ENCODE peak calls at places on chromosomes 6 and 20, in four cellular contexts. One of them, this sample, is unnamed.

GRCh38 chr20:51419236-51419635 is 123.3 kb downstream of the NFATC2 start:
- DNase-seq in tibial nerve: no peak
- DNase-seq in fibroblast of lung: no peak
- DNase-seq in psoas muscle: no peak
- DNase-seq in this sample: no peak

GRCh38 chr20:1185316-1185741 is 548 bp upstream of the TMEM74B start:
- DNase-seq in psoas muscle: no peak
- DNase-seq in fibroblast of lung: no peak
- DNase-seq in tibial nerve: no peak
- DNase-seq in this sample: no peak

GRCh38 chr20:16761305-16761829 is 13.2 kb downstream of the OTOR start:
- DNase-seq in psoas muscle: no peak
- DNase-seq in tibial nerve: no peak
- DNase-seq in fibroblast of lung: peak
- DNase-seq in this sample: peak

GRCh38 chr20:57118107-57118769 is 148.2 kb downstream of the BMP7 start:
- DNase-seq in fibroblast of lung: no peak
- DNase-seq in psoas muscle: no peak
- DNase-seq in tibial nerve: no peak
- DNase-seq in this sample: no peak

GRCh38 chr6:139409026-139409425 is 34.6 kb upstream of the CITED2 start:
- DNase-seq in fibroblast of lung: peak
- DNase-seq in tibial nerve: no peak
- DNase-seq in psoas muscle: no peak
- DNase-seq in this sample: no peak

GRCh38 chr6:96015321-96015790 is 418 bp upstream of the FUT9 start:
- DNase-seq in psoas muscle: peak
- DNase-seq in tibial nerve: no peak
- DNase-seq in fibroblast of lung: peak
- DNase-seq in this sample: peak

GRCh38 chr20:25220021-25220730 is 24.7 kb downstream of the ENTPD6 start:
- DNase-seq in fibroblast of lung: no peak
- DNase-seq in psoas muscle: no peak
- DNase-seq in tibial nerve: no peak
- DNase-seq in this sample: no peak

GRCh38 chr20:20362774-20363435 is 5.0 kb upstream of the INSM1 start:
- DNase-seq in fibroblast of lung: no peak
- DNase-seq in psoas muscle: no peak
- DNase-seq in tibial nerve: no peak
- DNase-seq in this sample: peak

GRCh38 chr20:47117325-47117724 is 222.7 kb downstream of the EYA2 start:
- DNase-seq in tibial nerve: no peak
- DNase-seq in fibroblast of lung: no peak
- DNase-seq in psoas muscle: peak
- DNase-seq in this sample: no peak

GRCh38 chr20:47120346-47120745 is 225.7 kb downstream of the EYA2 start:
- DNase-seq in fibroblast of lung: no peak
- DNase-seq in tibial nerve: no peak
- DNase-seq in psoas muscle: no peak
- DNase-seq in this sample: no peak

GRCh38 chr20:47118201-47118600 is 223.6 kb downstream of the EYA2 start:
- DNase-seq in psoas muscle: no peak
- DNase-seq in tibial nerve: no peak
- DNase-seq in fibroblast of lung: peak
- DNase-seq in this sample: no peak

GRCh38 chr20:47117789-47118188 is 223.1 kb downstream of the EYA2 start:
- DNase-seq in tibial nerve: no peak
- DNase-seq in fibroblast of lung: peak
- DNase-seq in psoas muscle: no peak
- DNase-seq in this sample: no peak

DNA sequence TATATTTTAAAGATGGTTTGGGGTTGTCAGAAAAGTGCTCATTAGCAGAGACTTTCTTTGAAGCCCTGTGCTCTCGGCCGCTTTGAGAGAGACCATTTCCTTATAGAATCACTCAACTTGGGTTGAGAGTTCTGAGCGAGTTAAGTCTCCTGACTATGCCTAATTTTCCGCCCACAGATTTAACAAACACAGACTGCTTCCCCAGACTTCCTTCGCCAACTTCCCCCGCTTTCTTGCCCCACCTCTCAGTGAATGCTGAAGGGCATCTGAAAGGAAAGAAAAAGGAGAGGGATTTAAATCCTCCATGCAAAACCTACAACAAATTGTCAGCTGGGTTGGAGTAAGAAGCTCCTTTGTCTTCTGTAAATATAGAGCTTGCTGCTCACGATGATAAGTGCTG is 224.0 kb downstream of the EYA2 start:
- DNase-seq in fibroblast of lung: no peak
- DNase-seq in tibial nerve: no peak
- DNase-seq in psoas muscle: no peak
- DNase-seq in this sample: no peak
- H3K27ac ChIP-seq in fibroblast of lung: no peak
- H3K27ac ChIP-seq in tibial nerve: peak
- H3K27ac ChIP-seq in psoas muscle: peak
- H3K27ac ChIP-seq in this sample: no peak

GRCh38 chr6:14713008-14713452 is 532.8 kb upstream of the JARID2 start:
- DNase-seq in tibial nerve: no peak
- DNase-seq in psoas muscle: peak
- DNase-seq in fibroblast of lung: peak
- DNase-seq in this sample: peak

GRCh38 chr6:14713561-14713960 is 532.3 kb upstream of the JARID2 start:
- DNase-seq in fibroblast of lung: no peak
- DNase-seq in psoas muscle: no peak
- DNase-seq in tibial nerve: no peak
- DNase-seq in this sample: no peak

GRCh38 chr6:14711704-14712397 is 534.0 kb upstream of the JARID2 start:
- DNase-seq in tibial nerve: no peak
- DNase-seq in fibroblast of lung: no peak
- DNase-seq in psoas muscle: no peak
- DNase-seq in this sample: no peak

GRCh38 chr6:14716499-14717146 is 529.2 kb upstream of the JARID2 start:
- DNase-seq in tibial nerve: no peak
- DNase-seq in fibroblast of lung: no peak
- DNase-seq in psoas muscle: no peak
- DNase-seq in this sample: no peak

GRCh38 chr6:14713966-14714631 is 531.8 kb upstream of the JARID2 start:
- DNase-seq in fibroblast of lung: no peak
- DNase-seq in psoas muscle: no peak
- DNase-seq in tibial nerve: no peak
- DNase-seq in this sample: no peak
- H3K27ac ChIP-seq in fibroblast of lung: no peak
- H3K27ac ChIP-seq in psoas muscle: no peak
- H3K27ac ChIP-seq in tibial nerve: no peak
- H3K27ac ChIP-seq in this sample: no peak

GRCh38 chr20:53831228-53831627 is 237.6 kb upstream of the ZNF217 start:
- DNase-seq in psoas muscle: no peak
- DNase-seq in fibroblast of lung: no peak
- DNase-seq in tibial nerve: no peak
- DNase-seq in this sample: no peak

GRCh38 chr20:53832499-53832898 is 237.9 kb downstream of the BCAS1 start:
- DNase-seq in fibroblast of lung: no peak
- DNase-seq in psoas muscle: no peak
- DNase-seq in tibial nerve: no peak
- DNase-seq in this sample: no peak

GRCh38 chr20:53833333-53834043 is 236.9 kb downstream of the BCAS1 start:
- DNase-seq in tibial nerve: no peak
- DNase-seq in psoas muscle: no peak
- DNase-seq in fibroblast of lung: no peak
- DNase-seq in this sample: no peak

GRCh38 chr20:53829706-53830521 is 236.3 kb upstream of the ZNF217 start:
- DNase-seq in fibroblast of lung: peak
- DNase-seq in tibial nerve: no peak
- DNase-seq in psoas muscle: no peak
- DNase-seq in this sample: no peak

GRCh38 chr20:53831812-53832211 is 238.2 kb upstream of the ZNF217 start:
- DNase-seq in tibial nerve: no peak
- DNase-seq in psoas muscle: no peak
- DNase-seq in fibroblast of lung: peak
- DNase-seq in this sample: no peak
- H3K27ac ChIP-seq in tibial nerve: no peak
- H3K27ac ChIP-seq in psoas muscle: no peak
- H3K27ac ChIP-seq in fibroblast of lung: no peak
- H3K27ac ChIP-seq in this sample: no peak

GRCh38 chr20:23205656-23206055 is 119.5 kb upstream of the CD93 start:
- DNase-seq in psoas muscle: peak
- DNase-seq in tibial nerve: peak
- DNase-seq in fibroblast of lung: peak
- DNase-seq in this sample: no peak

GRCh38 chr20:23203310-23203709 is 117.2 kb upstream of the CD93 start:
- DNase-seq in psoas muscle: no peak
- DNase-seq in tibial nerve: no peak
- DNase-seq in fibroblast of lung: no peak
- DNase-seq in this sample: no peak

GRCh38 chr20:23205221-23205620 is 119.1 kb upstream of the CD93 start:
- DNase-seq in fibroblast of lung: no peak
- DNase-seq in psoas muscle: no peak
- DNase-seq in tibial nerve: no peak
- DNase-seq in this sample: no peak

GRCh38 chr20:23206061-23206460 is 119.9 kb upstream of the CD93 start:
- DNase-seq in psoas muscle: no peak
- DNase-seq in fibroblast of lung: no peak
- DNase-seq in tibial nerve: no peak
- DNase-seq in this sample: no peak

GRCh38 chr20:23203951-23204730 is 118.0 kb upstream of the CD93 start:
- DNase-seq in fibroblast of lung: no peak
- DNase-seq in psoas muscle: no peak
- DNase-seq in tibial nerve: no peak
- DNase-seq in this sample: no peak
- H3K27ac ChIP-seq in fibroblast of lung: no peak
- H3K27ac ChIP-seq in psoas muscle: no peak
- H3K27ac ChIP-seq in tibial nerve: no peak
- H3K27ac ChIP-seq in this sample: no peak

GRCh38 chr6:137102851-137103492 is 58.2 kb upstream of the IL20RA start:
- DNase-seq in fibroblast of lung: no peak
- DNase-seq in tibial nerve: no peak
- DNase-seq in psoas muscle: no peak
- DNase-seq in this sample: no peak

GRCh38 chr6:137105375-137105774 is 60.6 kb upstream of the IL20RA start:
- DNase-seq in tibial nerve: no peak
- DNase-seq in fibroblast of lung: no peak
- DNase-seq in psoas muscle: no peak
- DNase-seq in this sample: no peak

GRCh38 chr6:137106183-137106582 is 61.4 kb upstream of the IL20RA start:
- DNase-seq in psoas muscle: no peak
- DNase-seq in fibroblast of lung: no peak
- DNase-seq in tibial nerve: no peak
- DNase-seq in this sample: no peak

GRCh38 chr6:137102050-137102848 is 57.5 kb upstream of the IL20RA start:
- DNase-seq in fibroblast of lung: no peak
- DNase-seq in psoas muscle: no peak
- DNase-seq in tibial nerve: no peak
- DNase-seq in this sample: no peak

DNA sequence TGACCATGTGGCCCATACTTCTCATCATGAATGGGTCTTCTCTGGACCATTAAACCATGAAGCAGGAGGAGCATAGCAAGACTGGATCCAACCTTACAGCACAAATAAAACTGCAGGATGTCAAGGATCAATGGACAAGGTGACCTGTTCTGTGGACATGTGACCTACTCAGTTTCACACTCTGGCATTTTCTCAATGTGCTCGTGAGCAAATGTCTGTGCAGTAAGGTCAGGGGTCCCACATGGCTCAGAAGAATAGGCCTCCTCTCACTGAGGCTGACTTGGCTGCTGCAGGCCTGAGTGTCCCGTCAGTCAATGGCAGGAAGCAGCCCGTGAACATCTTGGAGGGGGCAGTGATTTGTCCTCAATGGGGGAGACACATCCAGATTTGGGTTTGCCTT is 60.2 kb upstream of the IL20RA start:
- DNase-seq in psoas muscle: no peak
- DNase-seq in tibial nerve: no peak
- DNase-seq in fibroblast of lung: no peak
- DNase-seq in this sample: no peak
- H3K27ac ChIP-seq in psoas muscle: no peak
- H3K27ac ChIP-seq in tibial nerve: no peak
- H3K27ac ChIP-seq in fibroblast of lung: no peak
- H3K27ac ChIP-seq in this sample: no peak

GRCh38 chr6:142413111-142413510 is 111.3 kb downstream of the ADGRG6 start:
- DNase-seq in fibroblast of lung: peak
- DNase-seq in tibial nerve: no peak
- DNase-seq in psoas muscle: no peak
- DNase-seq in this sample: no peak

GRCh38 chr6:142416179-142416578 is 114.4 kb downstream of the ADGRG6 start:
- DNase-seq in tibial nerve: no peak
- DNase-seq in fibroblast of lung: peak
- DNase-seq in psoas muscle: no peak
- DNase-seq in this sample: no peak

GRCh38 chr6:142417331-142417750 is 115.5 kb downstream of the ADGRG6 start:
- DNase-seq in tibial nerve: no peak
- DNase-seq in psoas muscle: no peak
- DNase-seq in fibroblast of lung: peak
- DNase-seq in this sample: no peak

GRCh38 chr6:142412241-142412640 is 110.4 kb downstream of the ADGRG6 start:
- DNase-seq in tibial nerve: no peak
- DNase-seq in psoas muscle: no peak
- DNase-seq in fibroblast of lung: no peak
- DNase-seq in this sample: no peak

GRCh38 chr6:142414462-142414861 is 112.7 kb downstream of the ADGRG6 start:
- DNase-seq in tibial nerve: no peak
- DNase-seq in psoas muscle: no peak
- DNase-seq in fibroblast of lung: no peak
- DNase-seq in this sample: no peak
- H3K27ac ChIP-seq in tibial nerve: no peak
- H3K27ac ChIP-seq in psoas muscle: no peak
- H3K27ac ChIP-seq in fibroblast of lung: peak
- H3K27ac ChIP-seq in this sample: no peak

GRCh38 chr6:134272365-134272764 is 45.5 kb downstream of the SGK1 start:
- DNase-seq in tibial nerve: no peak
- DNase-seq in fibroblast of lung: no peak
- DNase-seq in psoas muscle: no peak
- DNase-seq in this sample: no peak

DNA sequence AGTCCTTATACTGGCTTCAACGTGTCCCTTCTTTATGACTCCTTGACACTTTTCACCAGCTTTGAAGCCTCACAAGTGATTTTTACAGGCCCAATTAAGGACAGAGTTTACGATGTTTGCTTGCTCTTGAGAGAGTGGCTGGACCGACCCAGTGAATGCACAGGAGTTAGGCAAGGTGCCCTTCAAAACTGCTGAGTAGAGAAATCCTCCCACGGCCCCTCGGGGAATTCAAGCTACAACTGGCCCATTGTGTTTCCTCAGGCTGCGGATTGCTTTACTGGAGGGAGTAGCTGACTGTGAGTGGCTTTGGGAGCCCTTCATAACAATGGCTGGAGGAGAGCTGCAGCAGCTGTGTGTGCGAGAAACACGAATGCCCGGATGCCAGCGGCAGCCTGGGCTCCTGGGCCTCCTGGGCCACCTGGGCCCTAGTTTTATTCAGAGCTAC is 50.0 kb downstream of the SGK1 start:
- DNase-seq in fibroblast of lung: no peak
- DNase-seq in psoas muscle: no peak
- DNase-seq in tibial nerve: no peak
- DNase-seq in this sample: peak
- H3K27ac ChIP-seq in fibroblast of lung: no peak
- H3K27ac ChIP-seq in psoas muscle: no peak
- H3K27ac ChIP-seq in tibial nerve: no peak
- H3K27ac ChIP-seq in this sample: peak

GRCh38 chr6:133571681-133572080 is 317.2 kb upstream of the TCF21 start:
- DNase-seq in fibroblast of lung: no peak
- DNase-seq in psoas muscle: no peak
- DNase-seq in tibial nerve: no peak
- DNase-seq in this sample: no peak

GRCh38 chr6:133567656-133568055 is 321.3 kb upstream of the TCF21 start:
- DNase-seq in fibroblast of lung: peak
- DNase-seq in tibial nerve: no peak
- DNase-seq in psoas muscle: no peak
- DNase-seq in this sample: no peak

GRCh38 chr6:133568970-133569889 is 319.7 kb upstream of the TCF21 start:
- DNase-seq in psoas muscle: peak
- DNase-seq in tibial nerve: no peak
- DNase-seq in fibroblast of lung: peak
- DNase-seq in this sample: no peak
- H3K27ac ChIP-seq in psoas muscle: peak
- H3K27ac ChIP-seq in tibial nerve: no peak
- H3K27ac ChIP-seq in fibroblast of lung: peak
- H3K27ac ChIP-seq in this sample: no peak

This sample was measured in substantia nigra.